ENCODE peak calls at places on chromosomes 12 and 14, in ten cellular contexts. P is K562, S is sigmoid colon, B is gastrocnemius medialis, C is DND-41, N is kidney, D is OCI-LY7, U is right lobe of liver, O is RWPE2, I is tibial nerve. W is an unnamed sample.

GRCh38 chr12:94059394-94060368 is 88.7 kb upstream of the PLXNC1 start:
- DNase-seq in P (no peak), S (no peak), B (no peak), C (no peak), N (no peak), D (no peak), U (no peak), O (no peak), I (no peak), W (no peak)

GRCh38 chr12:2854669-2855453 is 2.0 kb downstream of the TEX52 start:
- DNase-seq in P (no peak), S (no peak), B (no peak), C (no peak), N (no peak), D (no peak), U (no peak), O (peak; percentile 66), I (no peak), W (no peak)

GRCh38 chr12:104656921-104657320 is 200.2 kb downstream of the CHST11 start:
- DNase-seq in P (no peak), S (no peak), B (no peak), C (no peak), N (no peak), D (no peak), U (no peak), O (no peak), I (no peak), W (no peak)

GRCh38 chr14:67602995-67603545 is 3.0 kb upstream of the PIGH start:
- DNase-seq in P (no peak), S (no peak), B (no peak), C (no peak), N (no peak), D (peak; percentile 68), U (no peak), O (no peak), I (no peak), W (no peak)

GRCh38 chr14:24881496-24881895 is 168.5 kb downstream of the STXBP6 start:
- DNase-seq in P (no peak), S (no peak), B (no peak), C (no peak), N (no peak), D (no peak), U (no peak), O (no peak), I (no peak), W (no peak)

GRCh38 chr12:12819752-12820311 is 6.7 kb downstream of the DDX47 start:
- DNase-seq in P (peak; percentile 11), S (no peak), B (no peak), C (no peak), N (no peak), D (no peak), U (no peak), O (no peak), I (no peak), W (no peak)

GRCh38 chr12:62919827-62920226 is 15.1 kb downstream of the PPM1H start:
- DNase-seq in P (no peak), S (no peak), B (peak; percentile 56), C (no peak), N (no peak), D (no peak), U (no peak), O (no peak), I (no peak), W (no peak)

GRCh38 chr14:52078721-52079120 is 9.9 kb upstream of the NID2 start:
- DNase-seq in P (no peak), S (no peak), B (no peak), C (no peak), N (no peak), D (no peak), U (no peak), O (no peak), I (no peak), W (no peak)

GRCh38 chr12:89244536-89244935 is 107.8 kb downstream of the DUSP6 start:
- DNase-seq in P (no peak), S (no peak), B (no peak), C (peak; percentile 64), N (no peak), D (peak; percentile 45), U (no peak), O (no peak), I (no peak), W (no peak)

GRCh38 chr12:77007476-77007875 is 57.9 kb downstream of the E2F7 start:
- DNase-seq in P (no peak), S (no peak), B (no peak), C (no peak), N (no peak), D (no peak), U (no peak), O (no peak), I (no peak), W (no peak)

GRCh38 chr12:54428050-54429013 is 9.3 kb upstream of the ITGA5 start:
- DNase-seq in P (no peak), S (peak; percentile 81), B (no peak), C (no peak), N (no peak), D (no peak), U (no peak), O (peak; percentile 89), I (no peak), W (no peak)

GRCh38 chr12:68113644-68114043 is 45.9 kb downstream of the IFNG start:
- DNase-seq in P (no peak), S (no peak), B (no peak), C (peak; percentile 34), N (no peak), D (peak; percentile 22), U (no peak), O (no peak), I (no peak), W (peak; percentile 39)

GRCh38 chr14:106879241-106879640 is 1352.9 kb downstream of the TMEM121 start:
- DNase-seq in P (peak; percentile 31), S (no peak), B (no peak), C (peak; percentile 70), N (no peak), D (peak; percentile 84), U (peak; percentile 50), O (no peak), I (no peak), W (no peak)

GRCh38 chr12:72523754-72524153 is 251.6 kb downstream of the TRHDE start:
- DNase-seq in P (no peak), S (no peak), B (no peak), C (no peak), N (no peak), D (peak; percentile 81), U (no peak), O (no peak), I (no peak), W (no peak)

DNA sequence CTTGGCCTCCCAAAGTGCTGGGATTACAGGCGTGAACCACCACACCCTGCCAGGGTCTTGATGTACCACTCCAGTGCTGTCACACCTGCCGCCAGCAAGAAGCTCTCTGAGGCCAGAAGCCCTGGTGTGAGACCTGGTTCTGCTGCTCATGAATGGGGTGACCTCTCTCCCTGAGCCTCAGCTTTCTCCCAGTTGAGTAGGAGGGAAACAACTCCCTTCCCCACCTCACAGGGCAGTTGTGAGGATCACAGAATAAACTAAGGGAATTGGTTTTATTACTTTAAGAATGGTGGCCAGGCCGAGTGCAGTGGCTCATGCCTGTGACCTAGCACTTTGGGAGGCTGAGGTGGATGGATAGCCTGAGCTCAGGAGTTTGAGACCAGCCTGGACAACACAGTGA is 5.8 kb upstream of the CD63 start:
- DNase-seq in P (no peak), S (peak; percentile 52), B (no peak), C (no peak), N (no peak), D (no peak), U (no peak), O (no peak), I (no peak), W (no peak)
- H3K4me1 ChIP-seq in P (peaks cover 27% of the 10 kb centered on the region), S (peaks cover 38% of the 10 kb centered on the region), B (peaks cover 17% of the 10 kb centered on the region), C (peaks cover 38% of the 10 kb centered on the region), N (peaks cover 19% of the 10 kb centered on the region), D (peaks cover 29% of the 10 kb centered on the region), U (no peaks in the 10 kb centered on the region), O (peaks cover 8% of the 10 kb centered on the region), I (peaks cover 35% of the 10 kb centered on the region), W (peaks cover 4% of the 10 kb centered on the region)

GRCh38 chr12:131991816-131992430 is 42.2 kb downstream of the EP400 start:
- DNase-seq in P (no peak), S (no peak), B (no peak), C (no peak), N (no peak), D (no peak), U (no peak), O (no peak), I (no peak), W (no peak)

GRCh38 chr12:131990980-131991305 is 41.2 kb downstream of the EP400 start:
- DNase-seq in P (no peak), S (no peak), B (no peak), C (no peak), N (no peak), D (no peak), U (no peak), O (no peak), I (no peak), W (no peak)

GRCh38 chr12:131988054-131988796 is 38.5 kb downstream of the EP400 start:
- DNase-seq in P (no peak), S (no peak), B (no peak), C (no peak), N (no peak), D (no peak), U (no peak), O (no peak), I (no peak), W (no peak)

GRCh38 chr12:131989021-131989420 is 39.3 kb downstream of the EP400 start:
- DNase-seq in P (no peak), S (no peak), B (no peak), C (no peak), N (no peak), D (no peak), U (no peak), O (no peak), I (no peak), W (no peak)

GRCh38 chr12:131990066-131990979 is 40.6 kb downstream of the EP400 start:
- DNase-seq in P (no peak), S (no peak), B (no peak), C (no peak), N (no peak), D (no peak), U (no peak), O (no peak), I (no peak), W (peak; percentile 43)
- H3K4me3 ChIP-seq in P (no peak overlapping the region), S (no peak overlapping the region), B (no peak overlapping the region), C (no peak overlapping the region), N (no peak overlapping the region), D (no peak overlapping the region), U (no peak overlapping the region), O (no peak overlapping the region), I (no peak overlapping the region), W (no peak overlapping the region)

DNA sequence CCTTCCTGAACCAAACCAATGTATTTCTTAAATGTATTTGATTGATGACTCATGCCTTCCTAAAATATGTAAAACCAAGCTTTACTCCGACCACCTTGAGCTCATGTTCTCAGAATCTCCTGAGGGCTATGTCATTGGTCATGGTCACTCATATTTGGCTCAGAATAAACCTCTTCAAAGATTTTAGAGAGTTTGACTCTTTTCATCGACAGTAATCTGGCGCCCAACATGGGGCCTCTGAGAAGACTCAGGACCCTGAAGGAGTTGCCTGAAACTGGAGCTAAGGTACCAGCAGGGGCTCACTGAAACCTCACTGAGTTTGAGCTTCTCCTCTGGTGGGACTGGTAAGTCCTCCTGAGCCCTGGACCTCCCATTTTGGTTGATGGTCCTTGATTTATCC is 17.2 kb upstream of the PSMC1 start:
- DNase-seq in P (no peak), S (no peak), B (no peak), C (peak; percentile 23), N (no peak), D (peak; percentile 39), U (no peak), O (no peak), I (no peak), W (no peak)
- H3K9me3 ChIP-seq in P (peaks cover 3% of the 10 kb centered on the region), S (peaks cover 23% of the 10 kb centered on the region), B (peaks cover 19% of the 10 kb centered on the region), C (peaks cover 37% of the 10 kb centered on the region), N (peaks cover 19% of the 10 kb centered on the region), D (peaks cover 28% of the 10 kb centered on the region), U (no peaks in the 10 kb centered on the region), O (peaks cover 13% of the 10 kb centered on the region), I (no peaks in the 10 kb centered on the region), W (peaks cover 3% of the 10 kb centered on the region)

GRCh38 chr14:95440496-95440895 is 76.0 kb downstream of the SYNE3 start:
- DNase-seq in P (no peak), S (no peak), B (no peak), C (no peak), N (no peak), D (no peak), U (no peak), O (no peak), I (no peak), W (no peak)
- H3K4me1 ChIP-seq in P (peaks cover 3% of the 10 kb centered on the region), S (no peaks in the 10 kb centered on the region), B (no peaks in the 10 kb centered on the region), C (no peaks in the 10 kb centered on the region), N (peaks cover 11% of the 10 kb centered on the region), D (peaks cover 73% of the 10 kb centered on the region), U (peaks cover 31% of the 10 kb centered on the region), O (no peaks in the 10 kb centered on the region), I (peaks cover 8% of the 10 kb centered on the region), W (no peaks in the 10 kb centered on the region)

W was measured in iPS DF 6.9.